ENCODE peak calls at places on chromosomes 7 and 10, in four cellular contexts. I, G, N and T are unnamed samples.

GRCh38 chr10:44334621-44335184 is 50.2 kb downstream of the CXCL12 start:
- DNase-seq in I (no peak), G (peak; percentile 78), N (no peak), T (no peak)

GRCh38 chr7:11193888-11194287 is 220.2 kb downstream of the PHF14 start:
- DNase-seq in I (no peak), G (no peak), N (no peak), T (no peak)

GRCh38 chr10:12872577-12872976 is 128.9 kb downstream of the CCDC3 start:
- DNase-seq in I (no peak), G (no peak), N (no peak), T (no peak)

GRCh38 chr10:93752761-93753160 is 5.0 kb upstream of the LGI1 start:
- DNase-seq in I (peak; percentile 45), G (peak; percentile 22), N (peak; percentile 52), T (no peak)

GRCh38 chr7:284762-285722 is 4.9 kb upstream of the FOXL3 start:
- DNase-seq in I (no peak), G (no peak), N (no peak), T (no peak)

GRCh38 chr7:128415217-128415785 is 5.5 kb upstream of the IMPDH1 start:
- DNase-seq in I (no peak), G (no peak), N (no peak), T (no peak)

GRCh38 chr10:117364121-117364960 is 10.9 kb downstream of the PDZD8 start:
- DNase-seq in I (no peak), G (peak; percentile 64), N (no peak), T (no peak)

GRCh38 chr10:47362199-47362598 is 14.0 kb downstream of the RBP3 start:
- DNase-seq in I (no peak), G (no peak), N (no peak), T (no peak)

GRCh38 chr10:63286340-63286739 is 153.2 kb downstream of the NRBF2 start:
- DNase-seq in I (no peak), G (no peak), N (no peak), T (no peak)

GRCh38 chr10:52785418-52785817 is 12.8 kb upstream of the MBL2 start:
- DNase-seq in I (no peak), G (no peak), N (no peak), T (no peak)

GRCh38 chr10:35480150-35480549 is 125.0 kb upstream of the GJD4 start:
- DNase-seq in I (no peak), G (no peak), N (peak; percentile 82), T (no peak)

GRCh38 chr10:74681917-74682627 is 144.3 kb upstream of the KAT6B start:
- DNase-seq in I (no peak), G (peak; percentile 6), N (no peak), T (peak; percentile 0)

GRCh38 chr10:63120554-63120953 is 12.6 kb upstream of the NRBF2 start:
- DNase-seq in I (no peak), G (peak; percentile 97), N (no peak), T (no peak)

GRCh38 chr7:72112530-72112929 is 299.6 kb downstream of the CALN1 start:
- DNase-seq in I (no peak), G (no peak), N (no peak), T (no peak)

GRCh38 chr10:78700413-78700812 is 368.4 kb upstream of the ZMIZ1 start:
- DNase-seq in I (no peak), G (no peak), N (peak; percentile 11), T (no peak)

GRCh38 chr10:46539596-46540411 is 16.7 kb downstream of the GPRIN2 start:
- DNase-seq in I (peak; percentile 90), G (peak; percentile 51), N (no peak), T (no peak)

GRCh38 chr7:27198138-27198841 is 1.6 kb downstream of the HOXA13 start:
- DNase-seq in I (no peak), G (no peak), N (peak; percentile 59), T (no peak)

GRCh38 chr7:128266891-128267839 is 26.1 kb downstream of the LEP start:
- DNase-seq in I (no peak), G (peak; percentile 61), N (peak; percentile 89), T (no peak)

GRCh38 chr10:97928897-97929296 is 79.3 kb downstream of the GOLGA7B start:
- DNase-seq in I (no peak), G (no peak), N (no peak), T (no peak)

GRCh38 chr7:92839901-92840300 is 3.5 kb upstream of the CDK6 start:
- DNase-seq in I (no peak), G (no peak), N (no peak), T (no peak)

GRCh38 chr10:80545258-80545881 is 7.7 kb downstream of the SH2D4B start:
- DNase-seq in I (no peak), G (no peak), N (no peak), T (no peak)

GRCh38 chr7:48511021-48511579 is 339.8 kb downstream of the ABCA13 start:
- DNase-seq in I (no peak), G (no peak), N (no peak), T (no peak)

GRCh38 chr7:55565693-55566092 is 6.6 kb downstream of the VOPP1 start:
- DNase-seq in I (no peak), G (no peak), N (no peak), T (no peak)
- H3K4me1 ChIP-seq in I (peaks cover 23% of the 10 kb centered on the region), G (peaks cover 6% of the 10 kb centered on the region), N (peaks cover 6% of the 10 kb centered on the region), T (peaks cover 98% of the 10 kb centered on the region)

DNA sequence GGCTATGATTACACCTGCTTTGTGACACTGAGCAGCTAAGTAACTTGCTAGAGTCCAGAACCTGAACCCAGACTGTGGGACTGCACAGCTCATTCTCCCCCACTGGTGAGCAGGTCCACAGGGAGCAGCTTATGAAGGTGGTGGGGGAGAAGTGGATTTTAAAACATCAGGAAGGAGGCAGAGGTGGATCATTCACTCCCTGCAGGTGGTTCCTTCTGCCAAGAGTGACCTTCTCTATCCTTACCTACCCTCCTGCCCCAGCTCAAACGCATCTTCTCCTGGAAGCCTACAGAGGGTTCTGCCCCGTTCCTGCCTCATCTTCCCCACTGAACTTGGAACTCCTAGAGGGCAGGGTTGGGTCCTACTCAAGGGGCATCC is 539 bp upstream of the FAM241B start:
- DNase-seq in I (no peak), G (no peak), N (no peak), T (no peak)
- H3K4me3 ChIP-seq in I (peak overlapping the region; percentile 77), G (no peak overlapping the region), N (peak overlapping the region; percentile 93), T (peak overlapping the region; percentile 49)

GRCh38 chr7:14685112-14685511 is 217.4 kb downstream of the DGKB start:
- DNase-seq in I (no peak), G (peak; percentile 3), N (no peak), T (no peak)
- H3K4me1 ChIP-seq in I (no peaks in the 10 kb centered on the region), G (no peaks in the 10 kb centered on the region), N (no peaks in the 10 kb centered on the region), T (no peaks in the 10 kb centered on the region)

GRCh38 chr10:77638766-77639101 is 1.1 kb upstream of the KCNMA1 start:
- DNase-seq in I (no peak), G (no peak), N (no peak), T (no peak)
- H3K4me3 ChIP-seq in I (peak overlapping the region; percentile 90), G (peak overlapping the region; percentile 53), N (peak overlapping the region; percentile 53), T (no peak overlapping the region)

DNA sequence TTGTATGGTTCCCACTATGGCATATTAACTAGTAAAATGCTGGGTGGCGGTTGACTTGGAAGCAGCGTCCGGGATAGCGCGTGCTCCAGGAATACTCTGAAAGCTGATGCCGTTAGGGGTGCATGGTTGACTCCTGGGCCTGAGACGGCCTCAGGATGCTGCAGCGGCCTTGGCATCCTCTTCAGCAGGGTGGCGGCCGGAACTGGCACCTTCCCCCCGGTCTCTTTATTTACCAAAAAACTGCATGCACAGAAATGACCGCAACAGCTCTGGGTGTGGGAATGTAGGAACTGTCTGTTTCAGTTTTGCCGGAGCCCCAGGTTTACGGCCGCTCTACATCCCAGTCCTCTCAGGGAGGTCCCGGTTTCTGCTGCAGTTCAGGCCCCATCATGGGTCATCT is 28.8 kb downstream of the PFKP start:
- DNase-seq in I (no peak), G (no peak), N (no peak), T (no peak)
- H3K4me1 ChIP-seq in I (peaks cover 86% of the 10 kb centered on the region), G (peaks cover 37% of the 10 kb centered on the region), N (peaks cover 17% of the 10 kb centered on the region), T (peaks cover 51% of the 10 kb centered on the region)

GRCh38 chr7:133948588-133948987 is 178.6 kb upstream of the LRGUK start:
- DNase-seq in I (no peak), G (no peak), N (no peak), T (no peak)
- H3K4me3 ChIP-seq in I (no peak overlapping the region), G (no peak overlapping the region), N (peak overlapping the region; percentile 58), T (no peak overlapping the region)

DNA sequence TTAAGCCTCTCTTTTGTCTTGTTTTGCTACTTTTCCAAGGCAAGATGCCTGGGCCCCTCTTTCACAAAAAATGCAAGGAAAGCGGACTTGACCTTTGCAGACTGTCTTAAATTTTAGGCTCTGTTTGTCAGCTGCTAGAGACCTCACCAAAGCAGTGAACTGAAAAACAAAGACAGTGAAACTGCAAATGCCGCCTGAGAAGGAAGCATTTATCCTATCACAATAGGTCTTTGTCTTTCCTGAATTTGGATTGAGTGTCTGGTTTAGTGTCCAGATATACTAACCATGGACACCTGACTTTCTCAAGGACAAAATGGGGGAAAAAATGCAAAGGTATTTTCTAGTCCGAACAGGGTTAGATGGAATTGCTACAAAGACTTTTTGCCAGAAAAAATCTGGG is 256.9 kb downstream of the INHBA start:
- DNase-seq in I (no peak), G (no peak), N (no peak), T (no peak)
- H3K4me1 ChIP-seq in I (no peaks in the 10 kb centered on the region), G (no peaks in the 10 kb centered on the region), N (peaks cover 13% of the 10 kb centered on the region), T (no peaks in the 10 kb centered on the region)

DNA sequence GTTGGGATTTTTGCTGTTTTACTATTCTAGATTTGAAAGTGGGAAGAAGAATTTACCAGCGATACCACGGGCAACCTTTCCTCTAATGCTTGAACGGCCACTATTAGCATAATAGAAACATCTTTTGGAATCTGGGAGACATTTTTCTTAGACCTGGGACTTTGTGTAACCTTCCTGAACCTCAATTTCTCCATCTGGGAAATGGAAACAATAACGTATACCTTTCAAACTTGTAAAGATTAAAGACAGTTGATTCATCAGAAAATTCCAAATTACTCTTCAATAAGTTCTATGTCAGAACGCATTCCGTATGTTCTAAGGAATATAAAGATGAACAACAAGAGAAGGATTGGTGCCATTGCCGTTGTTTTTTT is 453 bp upstream of the RNLS start:
- DNase-seq in I (no peak), G (no peak), N (no peak), T (no peak)
- H3K4me3 ChIP-seq in I (peak overlapping the region; percentile 67), G (peak overlapping the region; percentile 62), N (peak overlapping the region; percentile 71), T (peak overlapping the region; percentile 89)

GRCh38 chr7:99037327-99037940 is 106.5 kb downstream of the SMURF1 start:
- DNase-seq in I (no peak), G (no peak), N (no peak), T (no peak)

GRCh38 chr7:99041526-99041925 is 102.4 kb downstream of the SMURF1 start:
- DNase-seq in I (no peak), G (no peak), N (no peak), T (no peak)

GRCh38 chr7:99040104-99040958 is 103.6 kb downstream of the SMURF1 start:
- DNase-seq in I (peak; percentile 95), G (peak; percentile 87), N (peak; percentile 94), T (peak; percentile 63)

GRCh38 chr7:99038086-99038855 is 105.6 kb downstream of the SMURF1 start:
- DNase-seq in I (no peak), G (no peak), N (no peak), T (no peak)

GRCh38 chr7:99039384-99039891 is 104.5 kb downstream of the SMURF1 start:
- DNase-seq in I (no peak), G (no peak), N (no peak), T (no peak)
- H3K4me1 ChIP-seq in I (peaks cover 16% of the 10 kb centered on the region), G (peaks cover 9% of the 10 kb centered on the region), N (no peaks in the 10 kb centered on the region), T (no peaks in the 10 kb centered on the region)